ENCODE peak calls at places on chromosomes 5 and 9, in eight cellular contexts. W is ovary; H is NCI-H460; G is T-helper 2 cell; S is amygdala; F is ACHN; X is NCI-H2171; Z is activated CD4-positive, alpha-beta T cell treated with anti-CD3 and anti-CD28 coated beads, Interleukin-2, amount 50 U/mL, for 1 hour. V is an unnamed sample.
A peak's percentile ranks its signal among the peaks of the same experiment; 100 is the strongest.

GRCh38 chr9:130689937-130690700 is 3.5 kb upstream of the EXOSC2 start:
- DNase-seq in W (peak; percentile 90), H (peak; percentile 97), G (no peak), S (peak; percentile 27), F (peak; percentile 96), X (no peak), Z (no peak), V (no peak)

GRCh38 chr9:108722396-108722795 is 133.4 kb downstream of the ACTL7B start:
- DNase-seq in W (no peak), H (no peak), G (no peak), S (no peak), F (no peak), X (no peak), Z (no peak), V (no peak)

GRCh38 chr5:43570487-43571158 is 13.7 kb upstream of the PAIP1 start:
- DNase-seq in W (no peak), H (no peak), G (no peak), S (no peak), F (no peak), X (no peak), Z (no peak), V (no peak)

GRCh38 chr5:67416986-67417385 is 220.4 kb upstream of the CD180 start:
- DNase-seq in W (no peak), H (no peak), G (no peak), S (no peak), F (no peak), X (no peak), Z (no peak), V (no peak)

GRCh38 chr9:18994263-18994916 is 38.6 kb downstream of the SAXO1 start:
- DNase-seq in W (no peak), H (no peak), G (no peak), S (no peak), F (no peak), X (no peak), Z (no peak), V (no peak)

GRCh38 chr9:87546704-87547103 is 49.0 kb downstream of the DAPK1 start:
- DNase-seq in W (no peak), H (no peak), G (no peak), S (no peak), F (no peak), X (no peak), Z (no peak), V (no peak)

GRCh38 chr5:181160144-181160754 is 12.9 kb downstream of the OR2V2 start:
- DNase-seq in W (peak; percentile 73), H (peak; percentile 54), G (peak; percentile 68), S (peak; percentile 74), F (no peak), X (peak; percentile 1), Z (peak; percentile 70), V (peak; percentile 70)

GRCh38 chr5:75335486-75335885 is 1.5 kb upstream of the HMGCR start:
- DNase-seq in W (no peak), H (no peak), G (no peak), S (no peak), F (no peak), X (no peak), Z (no peak), V (no peak)

GRCh38 chr9:131160416-131161112 is 35.2 kb downstream of the NUP214 start:
- DNase-seq in W (no peak), H (no peak), G (no peak), S (no peak), F (peak; percentile 55), X (no peak), Z (no peak), V (no peak)

GRCh38 chr5:56481147-56481997 is 248.2 kb upstream of the ANKRD55 start:
- DNase-seq in W (peak; percentile 62), H (no peak), G (no peak), S (no peak), F (peak; percentile 22), X (no peak), Z (peak; percentile 45), V (peak; percentile 58)

GRCh38 chr9:75152416-75152815 is 64.1 kb downstream of the OSTF1 start:
- DNase-seq in W (no peak), H (no peak), G (peak; percentile 12), S (no peak), F (no peak), X (no peak), Z (peak; percentile 50), V (no peak)

GRCh38 chr9:75429531-75430454 is 341.5 kb downstream of the OSTF1 start:
- DNase-seq in W (no peak), H (no peak), G (no peak), S (no peak), F (no peak), X (no peak), Z (no peak), V (no peak)

GRCh38 chr5:32618962-32619361 is 33.6 kb downstream of the SUB1 start:
- DNase-seq in W (no peak), H (no peak), G (no peak), S (no peak), F (no peak), X (no peak), Z (no peak), V (no peak)

GRCh38 chr5:100643473-100643872 is 108.3 kb downstream of the FAM174A start:
- DNase-seq in W (no peak), H (no peak), G (no peak), S (no peak), F (no peak), X (no peak), Z (no peak), V (no peak)

GRCh38 chr5:36880761-36881160 is 4.2 kb downstream of the NIPBL start:
- DNase-seq in W (no peak), H (no peak), G (no peak), S (no peak), F (no peak), X (no peak), Z (no peak), V (no peak)

GRCh38 chr5:3026651-3027050 is 275.2 kb upstream of the IRX2 start:
- DNase-seq in W (no peak), H (no peak), G (no peak), S (no peak), F (no peak), X (no peak), Z (no peak), V (no peak)

GRCh38 chr9:125438506-125439433 is 177.1 kb downstream of the GAPVD1 start:
- DNase-seq in W (peak; percentile 11), H (no peak), G (no peak), S (no peak), F (no peak), X (no peak), Z (no peak), V (no peak)

GRCh38 chr9:135067091-135067710 is 20.3 kb upstream of the OLFM1 start:
- DNase-seq in W (no peak), H (no peak), G (no peak), S (no peak), F (no peak), X (no peak), Z (no peak), V (no peak)

GRCh38 chr5:115543365-115543700 is 1.2 kb downstream of the FEM1C start:
- DNase-seq in W (no peak), H (no peak), G (no peak), S (no peak), F (no peak), X (no peak), Z (no peak), V (no peak)

GRCh38 chr5:163563112-163563511 is 57.7 kb downstream of the MAT2B start:
- DNase-seq in W (no peak), H (no peak), G (no peak), S (no peak), F (no peak), X (no peak), Z (no peak), V (no peak)

GRCh38 chr5:147507480-147508126 is 2.3 kb downstream of the DPYSL3 start:
- DNase-seq in W (peak; percentile 58), H (no peak), G (no peak), S (no peak), F (no peak), X (no peak), Z (no peak), V (no peak)

GRCh38 chr5:175598774-175599173 is 59.1 kb upstream of the HRH2 start:
- DNase-seq in W (no peak), H (no peak), G (no peak), S (no peak), F (no peak), X (no peak), Z (no peak), V (no peak)

GRCh38 chr5:154937186-154937717 is 759 bp downstream of the GEMIN5 start:
- DNase-seq in W (no peak), H (no peak), G (no peak), S (no peak), F (no peak), X (no peak), Z (no peak), V (peak; percentile 18)

GRCh38 chr5:142323480-142324376 is 1.1 kb downstream of the SPRY4 start:
- DNase-seq in W (no peak), H (no peak), G (no peak), S (no peak), F (peak; percentile 47), X (no peak), Z (no peak), V (no peak)

GRCh38 chr5:125002727-125003598 is 256.5 kb upstream of the ZNF608 start:
- DNase-seq in W (no peak), H (no peak), G (no peak), S (no peak), F (no peak), X (no peak), Z (no peak), V (no peak)

GRCh38 chr5:179313849-179314521 is 31.3 kb downstream of the ADAMTS2 start:
- DNase-seq in W (peak; percentile 92), H (no peak), G (no peak), S (peak; percentile 51), F (no peak), X (peak; percentile 31), Z (no peak), V (no peak)

GRCh38 chr9:114680266-114681011 is 1.6 kb downstream of the TEX48 start:
- DNase-seq in W (no peak), H (no peak), G (no peak), S (no peak), F (no peak), X (no peak), Z (no peak), V (no peak)

GRCh38 chr5:54703091-54703490 is 185.5 kb downstream of the SNX18 start:
- DNase-seq in W (peak; percentile 48), H (no peak), G (no peak), S (no peak), F (no peak), X (no peak), Z (no peak), V (no peak)

GRCh38 chr5:759111-759741 is 25.3 kb downstream of the ZDHHC11B start:
- DNase-seq in W (peak; percentile 68), H (no peak), G (peak; percentile 75), S (no peak), F (no peak), X (no peak), Z (peak; percentile 86), V (peak; percentile 55)

GRCh38 chr5:1268666-1269065 is 26.2 kb downstream of the TERT start:
- DNase-seq in W (no peak), H (no peak), G (no peak), S (no peak), F (no peak), X (no peak), Z (peak; percentile 8), V (no peak)

V was measured in B cell.